ENCODE peak calls at places on chromosomes 3 and 15, in eight cellular contexts. One of them, this sample, is unnamed.

GRCh38 chr15:31262901-31263671 is 63.5 kb upstream of the KLF13 start:
- DNase-seq in amygdala: no peak
- DNase-seq in transverse colon: peak
- DNase-seq in right atrium auricular region: peak
- DNase-seq in ELR: no peak
- DNase-seq in SW 1271: no peak
- DNase-seq in fibroblast of pulmonary artery: no peak
- DNase-seq in uterus: no peak
- DNase-seq in this sample: no peak

GRCh38 chr3:13237776-13238490 is 164.7 kb upstream of the IQSEC1 start:
- DNase-seq in ELR: no peak
- DNase-seq in SW 1271: no peak
- DNase-seq in uterus: no peak
- DNase-seq in fibroblast of pulmonary artery: no peak
- DNase-seq in right atrium auricular region: no peak
- DNase-seq in amygdala: no peak
- DNase-seq in transverse colon: no peak
- DNase-seq in this sample: no peak

GRCh38 chr15:62749445-62749844 is 293.1 kb upstream of the TPM1 start:
- DNase-seq in SW 1271: no peak
- DNase-seq in uterus: no peak
- DNase-seq in amygdala: no peak
- DNase-seq in transverse colon: no peak
- DNase-seq in right atrium auricular region: no peak
- DNase-seq in ELR: no peak
- DNase-seq in fibroblast of pulmonary artery: no peak
- DNase-seq in this sample: no peak

GRCh38 chr15:67248106-67248505 is 6.4 kb downstream of the AAGAB start:
- DNase-seq in ELR: no peak
- DNase-seq in amygdala: no peak
- DNase-seq in transverse colon: no peak
- DNase-seq in right atrium auricular region: no peak
- DNase-seq in SW 1271: no peak
- DNase-seq in fibroblast of pulmonary artery: no peak
- DNase-seq in uterus: no peak
- DNase-seq in this sample: no peak

GRCh38 chr15:80055933-80056332 is 3.5 kb upstream of the ZFAND6 start:
- DNase-seq in right atrium auricular region: no peak
- DNase-seq in ELR: no peak
- DNase-seq in SW 1271: no peak
- DNase-seq in fibroblast of pulmonary artery: no peak
- DNase-seq in uterus: no peak
- DNase-seq in amygdala: no peak
- DNase-seq in transverse colon: no peak
- DNase-seq in this sample: no peak

GRCh38 chr3:190517696-190518095 is 3.8 kb downstream of the IL1RAP start:
- DNase-seq in ELR: peak
- DNase-seq in fibroblast of pulmonary artery: peak
- DNase-seq in uterus: no peak
- DNase-seq in SW 1271: peak
- DNase-seq in transverse colon: no peak
- DNase-seq in amygdala: no peak
- DNase-seq in right atrium auricular region: no peak
- DNase-seq in this sample: no peak

GRCh38 chr15:78065284-78065872 is 12.1 kb downstream of the TBC1D2B start:
- DNase-seq in right atrium auricular region: peak
- DNase-seq in transverse colon: peak
- DNase-seq in uterus: peak
- DNase-seq in fibroblast of pulmonary artery: peak
- DNase-seq in amygdala: no peak
- DNase-seq in SW 1271: peak
- DNase-seq in ELR: peak
- DNase-seq in this sample: peak

GRCh38 chr15:85854345-85855097 is 59.8 kb upstream of the KLHL25 start:
- DNase-seq in amygdala: no peak
- DNase-seq in right atrium auricular region: no peak
- DNase-seq in transverse colon: peak
- DNase-seq in SW 1271: peak
- DNase-seq in fibroblast of pulmonary artery: peak
- DNase-seq in uterus: peak
- DNase-seq in ELR: peak
- DNase-seq in this sample: no peak

GRCh38 chr3:136377499-136377898 is 127.4 kb downstream of the PCCB start:
- DNase-seq in fibroblast of pulmonary artery: no peak
- DNase-seq in amygdala: no peak
- DNase-seq in right atrium auricular region: no peak
- DNase-seq in uterus: no peak
- DNase-seq in transverse colon: no peak
- DNase-seq in ELR: no peak
- DNase-seq in SW 1271: no peak
- DNase-seq in this sample: no peak

GRCh38 chr3:123819949-123820348 is 64.2 kb downstream of the MYLK start:
- DNase-seq in uterus: no peak
- DNase-seq in transverse colon: no peak
- DNase-seq in ELR: no peak
- DNase-seq in right atrium auricular region: no peak
- DNase-seq in fibroblast of pulmonary artery: no peak
- DNase-seq in SW 1271: no peak
- DNase-seq in amygdala: no peak
- DNase-seq in this sample: no peak

GRCh38 chr3:130529816-130530215 is 12.8 kb downstream of the COL6A6 start:
- DNase-seq in SW 1271: no peak
- DNase-seq in amygdala: no peak
- DNase-seq in ELR: no peak
- DNase-seq in fibroblast of pulmonary artery: no peak
- DNase-seq in transverse colon: no peak
- DNase-seq in right atrium auricular region: no peak
- DNase-seq in uterus: no peak
- DNase-seq in this sample: no peak

GRCh38 chr3:136994772-136995516 is 37.2 kb downstream of the IL20RB start:
- DNase-seq in transverse colon: peak
- DNase-seq in uterus: peak
- DNase-seq in SW 1271: peak
- DNase-seq in fibroblast of pulmonary artery: peak
- DNase-seq in amygdala: peak
- DNase-seq in ELR: peak
- DNase-seq in right atrium auricular region: peak
- DNase-seq in this sample: peak

GRCh38 chr15:77251662-77252061 is 168.2 kb downstream of the PEAK1 start:
- DNase-seq in ELR: peak
- DNase-seq in right atrium auricular region: no peak
- DNase-seq in amygdala: no peak
- DNase-seq in uterus: no peak
- DNase-seq in transverse colon: no peak
- DNase-seq in SW 1271: no peak
- DNase-seq in fibroblast of pulmonary artery: peak
- DNase-seq in this sample: no peak

GRCh38 chr3:133745981-133746721 is at the start of gene TF:
- DNase-seq in right atrium auricular region: no peak
- DNase-seq in SW 1271: no peak
- DNase-seq in amygdala: peak
- DNase-seq in ELR: no peak
- DNase-seq in transverse colon: no peak
- DNase-seq in uterus: no peak
- DNase-seq in fibroblast of pulmonary artery: no peak
- DNase-seq in this sample: peak

GRCh38 chr3:136343873-136344281 is 93.7 kb downstream of the PCCB start:
- DNase-seq in fibroblast of pulmonary artery: peak
- DNase-seq in amygdala: no peak
- DNase-seq in SW 1271: peak
- DNase-seq in uterus: peak
- DNase-seq in transverse colon: peak
- DNase-seq in right atrium auricular region: peak
- DNase-seq in ELR: peak
- DNase-seq in this sample: peak

GRCh38 chr15:77002436-77002835 is 7.5 kb downstream of the PSTPIP1 start:
- DNase-seq in transverse colon: no peak
- DNase-seq in uterus: no peak
- DNase-seq in right atrium auricular region: no peak
- DNase-seq in ELR: no peak
- DNase-seq in amygdala: no peak
- DNase-seq in fibroblast of pulmonary artery: no peak
- DNase-seq in SW 1271: no peak
- DNase-seq in this sample: no peak

GRCh38 chr3:32424581-32425250 is 33.1 kb downstream of the CMTM7 start:
- DNase-seq in amygdala: no peak
- DNase-seq in SW 1271: no peak
- DNase-seq in fibroblast of pulmonary artery: no peak
- DNase-seq in right atrium auricular region: peak
- DNase-seq in transverse colon: no peak
- DNase-seq in ELR: no peak
- DNase-seq in uterus: no peak
- DNase-seq in this sample: no peak

GRCh38 chr15:62262305-62262941 is 97.3 kb upstream of the C2CD4B start:
- DNase-seq in uterus: no peak
- DNase-seq in fibroblast of pulmonary artery: no peak
- DNase-seq in transverse colon: no peak
- DNase-seq in right atrium auricular region: no peak
- DNase-seq in ELR: no peak
- DNase-seq in SW 1271: no peak
- DNase-seq in amygdala: no peak
- DNase-seq in this sample: no peak

GRCh38 chr3:142898346-142899213 is 9.7 kb upstream of the PCOLCE2 start:
- DNase-seq in SW 1271: no peak
- DNase-seq in fibroblast of pulmonary artery: no peak
- DNase-seq in right atrium auricular region: no peak
- DNase-seq in ELR: no peak
- DNase-seq in transverse colon: no peak
- DNase-seq in amygdala: no peak
- DNase-seq in uterus: no peak
- DNase-seq in this sample: no peak

GRCh38 chr15:89409184-89409992 is 74.8 kb upstream of the POLG start:
- DNase-seq in right atrium auricular region: no peak
- DNase-seq in amygdala: no peak
- DNase-seq in SW 1271: no peak
- DNase-seq in transverse colon: no peak
- DNase-seq in ELR: no peak
- DNase-seq in fibroblast of pulmonary artery: no peak
- DNase-seq in uterus: no peak
- DNase-seq in this sample: no peak

GRCh38 chr3:174398761-174399160 is 460.4 kb upstream of the NAALADL2 start:
- DNase-seq in ELR: no peak
- DNase-seq in fibroblast of pulmonary artery: peak
- DNase-seq in right atrium auricular region: no peak
- DNase-seq in transverse colon: no peak
- DNase-seq in amygdala: no peak
- DNase-seq in uterus: no peak
- DNase-seq in SW 1271: no peak
- DNase-seq in this sample: no peak

GRCh38 chr3:128430276-128430675 is 36.4 kb downstream of the DNAJB8 start:
- DNase-seq in ELR: no peak
- DNase-seq in right atrium auricular region: no peak
- DNase-seq in transverse colon: no peak
- DNase-seq in SW 1271: no peak
- DNase-seq in fibroblast of pulmonary artery: no peak
- DNase-seq in uterus: no peak
- DNase-seq in amygdala: no peak
- DNase-seq in this sample: no peak

GRCh38 chr15:65395567-65396185 is 17.9 kb upstream of the IGDCC3 start:
- DNase-seq in SW 1271: no peak
- DNase-seq in amygdala: no peak
- DNase-seq in transverse colon: no peak
- DNase-seq in ELR: no peak
- DNase-seq in right atrium auricular region: no peak
- DNase-seq in uterus: no peak
- DNase-seq in fibroblast of pulmonary artery: no peak
- DNase-seq in this sample: no peak

GRCh38 chr3:17384567-17385296 is 357.7 kb downstream of the TBC1D5 start:
- DNase-seq in amygdala: no peak
- DNase-seq in ELR: no peak
- DNase-seq in right atrium auricular region: no peak
- DNase-seq in fibroblast of pulmonary artery: peak
- DNase-seq in transverse colon: no peak
- DNase-seq in uterus: no peak
- DNase-seq in SW 1271: no peak
- DNase-seq in this sample: no peak

GRCh38 chr15:77907824-77908751 is 169.4 kb downstream of the TBC1D2B start:
- DNase-seq in ELR: peak
- DNase-seq in fibroblast of pulmonary artery: peak
- DNase-seq in transverse colon: peak
- DNase-seq in amygdala: no peak
- DNase-seq in uterus: no peak
- DNase-seq in SW 1271: peak
- DNase-seq in right atrium auricular region: no peak
- DNase-seq in this sample: no peak

GRCh38 chr3:108757404-108757982 is at the start of gene RETNLB:
- DNase-seq in ELR: no peak
- DNase-seq in uterus: no peak
- DNase-seq in fibroblast of pulmonary artery: no peak
- DNase-seq in right atrium auricular region: no peak
- DNase-seq in transverse colon: peak
- DNase-seq in amygdala: no peak
- DNase-seq in SW 1271: no peak
- DNase-seq in this sample: no peak

GRCh38 chr3:114452176-114452744 is 158.4 kb downstream of the TIGIT start:
- DNase-seq in transverse colon: no peak
- DNase-seq in fibroblast of pulmonary artery: no peak
- DNase-seq in uterus: no peak
- DNase-seq in amygdala: no peak
- DNase-seq in SW 1271: no peak
- DNase-seq in right atrium auricular region: no peak
- DNase-seq in ELR: no peak
- DNase-seq in this sample: no peak

GRCh38 chr15:29937956-29938355 is 115.7 kb upstream of the TJP1 start:
- DNase-seq in ELR: peak
- DNase-seq in uterus: no peak
- DNase-seq in amygdala: no peak
- DNase-seq in right atrium auricular region: no peak
- DNase-seq in SW 1271: no peak
- DNase-seq in fibroblast of pulmonary artery: peak
- DNase-seq in transverse colon: no peak
- DNase-seq in this sample: no peak

GRCh38 chr15:36550650-36551049 is 28.8 kb upstream of the CDIN1 start:
- DNase-seq in transverse colon: no peak
- DNase-seq in uterus: no peak
- DNase-seq in fibroblast of pulmonary artery: no peak
- DNase-seq in SW 1271: no peak
- DNase-seq in ELR: no peak
- DNase-seq in right atrium auricular region: no peak
- DNase-seq in amygdala: no peak
- DNase-seq in this sample: no peak

GRCh38 chr15:25711691-25712090 is 151.4 kb downstream of the ATP10A start:
- DNase-seq in transverse colon: no peak
- DNase-seq in ELR: no peak
- DNase-seq in uterus: no peak
- DNase-seq in fibroblast of pulmonary artery: no peak
- DNase-seq in amygdala: no peak
- DNase-seq in SW 1271: no peak
- DNase-seq in right atrium auricular region: no peak
- DNase-seq in this sample: no peak

GRCh38 chr3:179172546-179172945 is 24.4 kb downstream of the PIK3CA start:
- DNase-seq in SW 1271: no peak
- DNase-seq in transverse colon: no peak
- DNase-seq in uterus: no peak
- DNase-seq in right atrium auricular region: no peak
- DNase-seq in fibroblast of pulmonary artery: no peak
- DNase-seq in ELR: no peak
- DNase-seq in amygdala: no peak
- DNase-seq in this sample: no peak

GRCh38 chr15:84992157-84992940 is 10.7 kb downstream of the PDE8A start:
- DNase-seq in transverse colon: peak
- DNase-seq in ELR: peak
- DNase-seq in SW 1271: peak
- DNase-seq in fibroblast of pulmonary artery: peak
- DNase-seq in amygdala: no peak
- DNase-seq in uterus: no peak
- DNase-seq in right atrium auricular region: no peak
- DNase-seq in this sample: no peak

GRCh38 chr3:23459437-23459836 is 256.3 kb downstream of the UBE2E2 start:
- DNase-seq in amygdala: no peak
- DNase-seq in ELR: no peak
- DNase-seq in uterus: no peak
- DNase-seq in right atrium auricular region: no peak
- DNase-seq in transverse colon: no peak
- DNase-seq in fibroblast of pulmonary artery: no peak
- DNase-seq in SW 1271: no peak
- DNase-seq in this sample: no peak